ENCODE peak calls at places on chromosomes 12 and 14, in four cellular contexts. Z, J, K and N are unnamed samples.
A peak's percentile ranks its signal among the peaks of the same experiment; 100 is the strongest.

GRCh38 chr12:128791395-128792322 is 32.1 kb downstream of the SLC15A4 start:
- DNase-seq in Z (no peak), J (peak; percentile 13), K (no peak), N (no peak)

GRCh38 chr14:89491701-89492381 is 74.8 kb upstream of the FOXN3 start:
- DNase-seq in Z (no peak), J (peak; percentile 78), K (no peak), N (peak; percentile 68)

GRCh38 chr14:71212093-71212492 is 304.8 kb downstream of the PCNX1 start:
- DNase-seq in Z (no peak), J (no peak), K (no peak), N (no peak)

GRCh38 chr12:38713294-38713693 is 192.1 kb downstream of the CPNE8 start:
- DNase-seq in Z (no peak), J (no peak), K (no peak), N (no peak)

GRCh38 chr12:1205512-1206060 is 214.6 kb downstream of the ERC1 start:
- DNase-seq in Z (no peak), J (peak; percentile 54), K (no peak), N (peak; percentile 36)

GRCh38 chr14:49886523-49886922 is 6.4 kb upstream of the ARF6 start:
- DNase-seq in Z (no peak), J (no peak), K (no peak), N (no peak)

GRCh38 chr14:22850944-22851790 is 14.8 kb downstream of the MMP14 start:
- DNase-seq in Z (no peak), J (peak; percentile 98), K (peak; percentile 78), N (peak; percentile 92)

GRCh38 chr12:1410794-1411193 is 183.6 kb downstream of the FBXL14 start:
- DNase-seq in Z (no peak), J (no peak), K (no peak), N (no peak)

GRCh38 chr12:53860426-53861223 is 78.0 kb upstream of the HOXC13 start:
- DNase-seq in Z (no peak), J (no peak), K (no peak), N (no peak)

GRCh38 chr12:58593557-58594304 is 326.6 kb downstream of the LRIG3 start:
- DNase-seq in Z (no peak), J (no peak), K (no peak), N (no peak)

GRCh38 chr12:50006266-50006665 is 19.0 kb downstream of the RACGAP1 start:
- DNase-seq in Z (no peak), J (no peak), K (no peak), N (no peak)

GRCh38 chr12:102962532-102962931 is 5.1 kb downstream of the ASCL1 start:
- DNase-seq in Z (no peak), J (no peak), K (no peak), N (no peak)

GRCh38 chr14:100488057-100488456 is 99.2 kb downstream of the BEGAIN start:
- DNase-seq in Z (no peak), J (no peak), K (no peak), N (no peak)

GRCh38 chr12:123822804-123823203 is 60.7 kb downstream of the DNAH10 start:
- DNase-seq in Z (no peak), J (no peak), K (no peak), N (no peak)

GRCh38 chr14:106044949-106045596 is 518.7 kb downstream of the TMEM121 start:
- DNase-seq in Z (peak; percentile 40), J (no peak), K (no peak), N (no peak)

GRCh38 chr12:116102019-116102418 is 175.5 kb downstream of the MED13L start:
- DNase-seq in Z (no peak), J (no peak), K (no peak), N (no peak)

GRCh38 chr14:68951051-68951797 is 27.9 kb downstream of the ACTN1 start:
- DNase-seq in Z (no peak), J (peak; percentile 96), K (peak; percentile 93), N (peak; percentile 74)

GRCh38 chr12:120984351-120984898 is 6.1 kb downstream of the HNF1A start:
- DNase-seq in Z (no peak), J (no peak), K (no peak), N (no peak)

GRCh38 chr14:68346540-68347232 is 446.2 kb downstream of the ZFP36L1 start:
- DNase-seq in Z (no peak), J (no peak), K (no peak), N (no peak)

GRCh38 chr12:120538281-120539156 is 4.4 kb downstream of the RNF10 start:
- DNase-seq in Z (peak; percentile 17), J (peak; percentile 53), K (no peak), N (peak; percentile 90)

GRCh38 chr12:76547526-76547925 is 12.0 kb downstream of the OSBPL8 start:
- DNase-seq in Z (no peak), J (no peak), K (no peak), N (no peak)

GRCh38 chr12:96183734-96184370 is 10.3 kb upstream of the ELK3 start:
- DNase-seq in Z (peak; percentile 20), J (no peak), K (no peak), N (peak; percentile 34)

GRCh38 chr12:124484526-124484953 is 82.9 kb downstream of the NCOR2 start:
- DNase-seq in Z (no peak), J (no peak), K (no peak), N (no peak)

GRCh38 chr12:90250766-90251165 is 542.1 kb upstream of the ATP2B1 start:
- DNase-seq in Z (no peak), J (no peak), K (no peak), N (peak; percentile 47)

GRCh38 chr14:87995500-87996275 is 2.7 kb upstream of the GALC start:
- DNase-seq in Z (peak; percentile 24), J (no peak), K (no peak), N (no peak)

GRCh38 chr12:64608901-64609542 is 1.3 kb upstream of the RASSF3 start:
- DNase-seq in Z (peak; percentile 70), J (peak; percentile 68), K (peak; percentile 71), N (peak; percentile 80)

GRCh38 chr12:76866726-76867125 is 12.1 kb downstream of the CSRP2 start:
- DNase-seq in Z (no peak), J (peak; percentile 77), K (no peak), N (no peak)

GRCh38 chr14:44961151-44961729 is 507 bp downstream of the KLHL28 start:
- DNase-seq in Z (peak; percentile 63), J (peak; percentile 61), K (no peak), N (peak; percentile 59)

GRCh38 chr12:21559855-21560569 is 33.9 kb downstream of the SPX start:
- DNase-seq in Z (no peak), J (peak; percentile 53), K (peak; percentile 17), N (peak; percentile 62)

GRCh38 chr14:76337619-76338545 is 38.1 kb upstream of the ESRRB start:
- DNase-seq in Z (no peak), J (no peak), K (no peak), N (no peak)

GRCh38 chr12:110120878-110121277 is 3.3 kb upstream of the IFT81 start:
- DNase-seq in Z (no peak), J (no peak), K (no peak), N (no peak)

GRCh38 chr14:94675036-94675435 is 62.8 kb downstream of the SERPINA3 start:
- DNase-seq in Z (no peak), J (no peak), K (no peak), N (no peak)

GRCh38 chr14:81946808-81947798 is 413.4 kb upstream of the SEL1L start:
- DNase-seq in Z (no peak), J (no peak), K (no peak), N (no peak)

GRCh38 chr12:68310370-68310769 is 21.8 kb downstream of the MDM1 start:
- DNase-seq in Z (no peak), J (peak; percentile 95), K (no peak), N (peak; percentile 88)

GRCh38 chr12:96177013-96177412 is 17.2 kb upstream of the ELK3 start:
- DNase-seq in Z (no peak), J (peak; percentile 82), K (no peak), N (peak; percentile 91)

GRCh38 chr12:106333010-106333409 is 24.5 kb upstream of the POLR3B start:
- DNase-seq in Z (no peak), J (no peak), K (no peak), N (no peak)

GRCh38 chr12:71955946-71956345 is 17.3 kb downstream of the TPH2 start:
- DNase-seq in Z (no peak), J (peak; percentile 89), K (no peak), N (no peak)

DNA sequence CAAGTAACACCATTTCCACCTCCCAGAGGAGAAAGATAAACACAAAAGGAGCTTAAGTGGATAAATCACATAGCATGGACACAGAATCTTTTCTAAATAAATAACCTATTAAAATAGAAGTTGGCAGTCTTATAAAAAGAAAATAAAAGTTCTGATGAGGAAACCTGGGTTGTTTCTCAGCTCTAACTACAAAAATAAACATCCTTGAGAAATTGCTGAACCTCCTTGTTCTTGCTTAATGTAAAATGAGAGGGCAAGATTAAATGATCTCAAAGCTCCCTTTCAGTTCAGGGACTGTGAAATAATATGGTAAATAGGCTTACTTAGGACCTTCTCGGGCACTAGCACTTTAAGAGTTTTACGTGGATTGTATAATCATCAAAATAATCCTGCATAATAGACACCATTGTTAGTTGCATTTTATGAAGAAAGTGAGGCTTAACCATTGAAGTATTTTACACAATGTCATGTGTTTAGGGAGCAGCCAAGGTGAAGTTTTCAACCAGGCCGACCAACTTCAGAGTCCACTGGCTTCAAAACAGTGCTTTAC is 214.0 kb upstream of the NOVA1 start:
- DNase-seq in Z (no peak), J (no peak), K (no peak), N (no peak)
- H2AFZ ChIP-seq in Z (no peak overlapping the region), J (no peak overlapping the region), K (no peak overlapping the region), N (no peak overlapping the region)

DNA sequence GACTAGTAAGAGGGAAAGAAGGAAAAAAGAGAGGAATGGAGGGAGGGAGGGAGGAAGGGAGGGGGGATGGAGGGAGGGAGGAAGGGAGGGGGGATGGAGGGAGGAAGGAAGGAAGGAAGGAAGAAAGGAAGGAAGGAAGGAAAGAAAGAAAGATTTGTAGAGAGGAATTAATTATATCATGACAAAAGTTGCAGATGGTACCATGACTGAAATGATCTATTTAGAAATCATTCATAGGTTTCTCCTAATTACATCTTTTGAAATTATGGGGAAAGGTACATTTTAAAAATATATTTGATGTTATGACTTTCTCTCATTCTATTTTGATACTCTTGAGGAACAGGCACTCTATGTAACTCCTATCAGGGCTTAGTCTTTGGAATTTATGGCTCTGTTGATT is 236.2 kb upstream of the BTG1 start:
- DNase-seq in Z (no peak), J (no peak), K (no peak), N (no peak)
- H3K9me1 ChIP-seq in Z (no peaks in the 10 kb centered on the region), J (no peaks in the 10 kb centered on the region), K (no peaks in the 10 kb centered on the region), N (no peaks in the 10 kb centered on the region)

GRCh38 chr14:41925409-41925808 is 318.7 kb downstream of the LRFN5 start:
- DNase-seq in Z (no peak), J (peak; percentile 1), K (no peak), N (no peak)
- TF ChIP-seq CTCF in Z (no peak), J (peak; percentile 32), K (peak; percentile 36), N (no peak)

GRCh38 chr14:65002586-65003210 is 16.0 kb downstream of the FNTB start:
- DNase-seq in Z (no peak), J (peak; percentile 48), K (no peak), N (no peak)
- H2AFZ ChIP-seq in Z (no peak overlapping the region), J (no peak overlapping the region), K (no peak overlapping the region), N (no peak overlapping the region)

GRCh38 chr12:52542785-52543318 is 10.1 kb downstream of the KRT71 start:
- DNase-seq in Z (no peak), J (no peak), K (no peak), N (no peak)

GRCh38 chr12:52542157-52542556 is 10.8 kb downstream of the KRT71 start:
- DNase-seq in Z (no peak), J (no peak), K (no peak), N (no peak)

GRCh38 chr12:52546126-52546525 is 6.8 kb downstream of the KRT71 start:
- DNase-seq in Z (no peak), J (no peak), K (no peak), N (no peak)

GRCh38 chr12:52541709-52542108 is 11.2 kb downstream of the KRT71 start:
- DNase-seq in Z (no peak), J (no peak), K (no peak), N (no peak)

GRCh38 chr12:52543985-52544888 is 8.7 kb downstream of the KRT71 start:
- DNase-seq in Z (peak; percentile 25), J (no peak), K (no peak), N (no peak)
- H3K9me1 ChIP-seq in Z (no peaks in the 10 kb centered on the region), J (no peaks in the 10 kb centered on the region), K (no peaks in the 10 kb centered on the region), N (no peaks in the 10 kb centered on the region)